ENCODE peak calls at places on chromosomes 12 and 14, in eight cellular contexts. One of them, this sample, is unnamed.
A peak's percentile ranks its signal among the peaks of the same experiment; 100 is the strongest.

GRCh38 chr12:64171715-64172114 is 50.4 kb downstream of the KICS2 start:
- DNase-seq in osteocyte: no peak
- DNase-seq in AG09309: no peak
- DNase-seq in upper lobe of left lung: no peak
- DNase-seq in CD8-positive, alpha-beta T cell: no peak
- DNase-seq in fibroblast of pulmonary artery: peak; percentile 35
- DNase-seq in Calu3: no peak
- DNase-seq in HFF-Myc: no peak
- DNase-seq in this sample: no peak

GRCh38 chr12:121295746-121296617 is 527 bp downstream of the CAMKK2 start:
- DNase-seq in osteocyte: no peak
- DNase-seq in AG09309: no peak
- DNase-seq in upper lobe of left lung: no peak
- DNase-seq in CD8-positive, alpha-beta T cell: no peak
- DNase-seq in fibroblast of pulmonary artery: no peak
- DNase-seq in Calu3: peak; percentile 43
- DNase-seq in HFF-Myc: no peak
- DNase-seq in this sample: no peak

GRCh38 chr12:93484315-93484981 is 17.1 kb downstream of the MRPL42 start:
- DNase-seq in osteocyte: no peak
- DNase-seq in AG09309: no peak
- DNase-seq in upper lobe of left lung: no peak
- DNase-seq in CD8-positive, alpha-beta T cell: no peak
- DNase-seq in fibroblast of pulmonary artery: peak; percentile 21
- DNase-seq in Calu3: no peak
- DNase-seq in HFF-Myc: no peak
- DNase-seq in this sample: no peak

GRCh38 chr12:106021516-106021915 is 117.2 kb downstream of the NUAK1 start:
- DNase-seq in osteocyte: no peak
- DNase-seq in AG09309: no peak
- DNase-seq in upper lobe of left lung: no peak
- DNase-seq in CD8-positive, alpha-beta T cell: no peak
- DNase-seq in fibroblast of pulmonary artery: peak; percentile 75
- DNase-seq in Calu3: no peak
- DNase-seq in HFF-Myc: no peak
- DNase-seq in this sample: no peak

GRCh38 chr14:100747021-100747586 is 20.4 kb downstream of the DLK1 start:
- DNase-seq in osteocyte: no peak
- DNase-seq in AG09309: peak; percentile 97
- DNase-seq in upper lobe of left lung: peak; percentile 77
- DNase-seq in CD8-positive, alpha-beta T cell: no peak
- DNase-seq in fibroblast of pulmonary artery: peak; percentile 88
- DNase-seq in Calu3: peak; percentile 18
- DNase-seq in HFF-Myc: peak; percentile 85
- DNase-seq in this sample: no peak

GRCh38 chr12:88600272-88600671 is 20.0 kb upstream of the KITLG start:
- DNase-seq in osteocyte: no peak
- DNase-seq in AG09309: peak; percentile 56
- DNase-seq in upper lobe of left lung: no peak
- DNase-seq in CD8-positive, alpha-beta T cell: no peak
- DNase-seq in fibroblast of pulmonary artery: peak; percentile 61
- DNase-seq in Calu3: no peak
- DNase-seq in HFF-Myc: peak; percentile 52
- DNase-seq in this sample: no peak

GRCh38 chr12:29943683-29944082 is 159.9 kb upstream of the TMTC1 start:
- DNase-seq in osteocyte: no peak
- DNase-seq in AG09309: no peak
- DNase-seq in upper lobe of left lung: no peak
- DNase-seq in CD8-positive, alpha-beta T cell: no peak
- DNase-seq in fibroblast of pulmonary artery: peak; percentile 10
- DNase-seq in Calu3: no peak
- DNase-seq in HFF-Myc: no peak
- DNase-seq in this sample: no peak

GRCh38 chr12:74043343-74043742 is 494.3 kb upstream of the ATXN7L3B start:
- DNase-seq in osteocyte: no peak
- DNase-seq in AG09309: no peak
- DNase-seq in upper lobe of left lung: no peak
- DNase-seq in CD8-positive, alpha-beta T cell: no peak
- DNase-seq in fibroblast of pulmonary artery: peak; percentile 37
- DNase-seq in Calu3: peak; percentile 54
- DNase-seq in HFF-Myc: no peak
- DNase-seq in this sample: no peak

GRCh38 chr12:91432079-91432478 is 249.5 kb upstream of the DCN start:
- DNase-seq in osteocyte: no peak
- DNase-seq in AG09309: no peak
- DNase-seq in upper lobe of left lung: no peak
- DNase-seq in CD8-positive, alpha-beta T cell: no peak
- DNase-seq in fibroblast of pulmonary artery: peak; percentile 51
- DNase-seq in Calu3: no peak
- DNase-seq in HFF-Myc: no peak
- DNase-seq in this sample: no peak

GRCh38 chr14:74977901-74978385 is 22.5 kb upstream of the PGF start:
- DNase-seq in osteocyte: no peak
- DNase-seq in AG09309: no peak
- DNase-seq in upper lobe of left lung: no peak
- DNase-seq in CD8-positive, alpha-beta T cell: no peak
- DNase-seq in fibroblast of pulmonary artery: no peak
- DNase-seq in Calu3: no peak
- DNase-seq in HFF-Myc: no peak
- DNase-seq in this sample: no peak

GRCh38 chr12:51218607-51219161 is 822 bp upstream of the POU6F1 start:
- DNase-seq in osteocyte: no peak
- DNase-seq in AG09309: no peak
- DNase-seq in upper lobe of left lung: peak; percentile 39
- DNase-seq in CD8-positive, alpha-beta T cell: no peak
- DNase-seq in fibroblast of pulmonary artery: no peak
- DNase-seq in Calu3: peak; percentile 19
- DNase-seq in HFF-Myc: no peak
- DNase-seq in this sample: no peak

GRCh38 chr12:50314629-50315312 is 31.5 kb upstream of the LIMA1 start:
- DNase-seq in osteocyte: peak; percentile 51
- DNase-seq in AG09309: no peak
- DNase-seq in upper lobe of left lung: no peak
- DNase-seq in CD8-positive, alpha-beta T cell: no peak
- DNase-seq in fibroblast of pulmonary artery: peak; percentile 84
- DNase-seq in Calu3: peak; percentile 7
- DNase-seq in HFF-Myc: peak; percentile 48
- DNase-seq in this sample: peak; percentile 51

GRCh38 chr14:34931206-34931605 is 51.6 kb upstream of the SRP54 start:
- DNase-seq in osteocyte: no peak
- DNase-seq in AG09309: no peak
- DNase-seq in upper lobe of left lung: no peak
- DNase-seq in CD8-positive, alpha-beta T cell: peak; percentile 9
- DNase-seq in fibroblast of pulmonary artery: peak; percentile 28
- DNase-seq in Calu3: peak; percentile 24
- DNase-seq in HFF-Myc: no peak
- DNase-seq in this sample: no peak

GRCh38 chr12:5390174-5390799 is 41.6 kb upstream of the NTF3 start:
- DNase-seq in osteocyte: no peak
- DNase-seq in AG09309: no peak
- DNase-seq in upper lobe of left lung: no peak
- DNase-seq in CD8-positive, alpha-beta T cell: no peak
- DNase-seq in fibroblast of pulmonary artery: no peak
- DNase-seq in Calu3: no peak
- DNase-seq in HFF-Myc: no peak
- DNase-seq in this sample: no peak

GRCh38 chr14:64501326-64502171 is 2.1 kb downstream of the ZBTB25 start:
- DNase-seq in osteocyte: no peak
- DNase-seq in AG09309: peak; percentile 91
- DNase-seq in upper lobe of left lung: peak; percentile 76
- DNase-seq in CD8-positive, alpha-beta T cell: no peak
- DNase-seq in fibroblast of pulmonary artery: peak; percentile 86
- DNase-seq in Calu3: peak; percentile 38
- DNase-seq in HFF-Myc: no peak
- DNase-seq in this sample: no peak

GRCh38 chr14:103625361-103626095 is 3.5 kb upstream of the KLC1 start:
- DNase-seq in osteocyte: no peak
- DNase-seq in AG09309: no peak
- DNase-seq in upper lobe of left lung: no peak
- DNase-seq in CD8-positive, alpha-beta T cell: peak; percentile 10
- DNase-seq in fibroblast of pulmonary artery: no peak
- DNase-seq in Calu3: no peak
- DNase-seq in HFF-Myc: no peak
- DNase-seq in this sample: no peak

GRCh38 chr12:104226672-104227071 is 11.1 kb downstream of the TXNRD1 start:
- DNase-seq in osteocyte: no peak
- DNase-seq in AG09309: peak; percentile 49
- DNase-seq in upper lobe of left lung: no peak
- DNase-seq in CD8-positive, alpha-beta T cell: no peak
- DNase-seq in fibroblast of pulmonary artery: peak; percentile 76
- DNase-seq in Calu3: no peak
- DNase-seq in HFF-Myc: no peak
- DNase-seq in this sample: no peak

DNA sequence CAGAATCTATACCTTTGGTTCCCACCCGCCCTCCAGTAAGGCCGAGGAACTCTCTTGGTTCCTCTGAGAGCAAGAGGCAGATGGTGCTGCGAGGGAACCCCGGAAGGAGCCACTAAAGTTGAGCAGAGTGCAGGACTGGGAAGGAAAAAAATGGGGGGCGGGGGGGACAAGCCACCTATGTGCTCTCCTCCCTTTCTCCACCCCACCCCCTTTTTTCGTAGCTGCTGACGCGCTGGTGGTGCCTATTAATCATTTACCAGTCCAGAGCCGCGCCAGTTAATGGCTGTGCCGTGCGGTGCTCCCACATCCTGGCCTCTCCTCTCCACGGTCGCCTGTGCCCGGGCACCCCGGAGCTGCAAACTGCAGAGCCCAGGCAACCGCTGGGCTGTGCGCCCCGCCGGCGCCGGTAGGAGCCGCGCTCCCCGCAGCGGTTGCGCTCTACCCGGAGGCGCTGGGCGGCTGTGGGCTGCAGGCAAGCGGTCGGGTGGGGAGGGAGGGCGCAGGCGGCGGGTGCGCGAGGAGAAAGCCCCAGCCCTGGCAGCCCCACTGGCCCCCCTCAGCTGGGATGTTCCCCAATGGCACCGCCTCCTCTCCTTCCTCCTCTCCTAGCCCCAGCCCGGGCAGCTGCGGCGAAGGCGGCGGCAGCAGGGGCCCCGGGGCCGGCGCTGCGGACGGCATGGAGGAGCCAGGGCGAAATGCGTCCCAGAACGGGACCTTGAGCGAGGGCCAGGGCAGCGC is 1.3 kb downstream of the SSTR1 start:
- DNase-seq in osteocyte: no peak
- DNase-seq in AG09309: peak; percentile 71
- DNase-seq in upper lobe of left lung: no peak
- DNase-seq in CD8-positive, alpha-beta T cell: no peak
- DNase-seq in fibroblast of pulmonary artery: peak; percentile 69
- DNase-seq in Calu3: peak; percentile 58
- DNase-seq in HFF-Myc: no peak
- DNase-seq in this sample: no peak
- TF ChIP-seq CTCF in osteocyte: no peak
- TF ChIP-seq CTCF in AG09309: peak; percentile 46
- TF ChIP-seq CTCF in upper lobe of left lung: no peak
- TF ChIP-seq CTCF in CD8-positive, alpha-beta T cell: no peak
- TF ChIP-seq CTCF in fibroblast of pulmonary artery: peak; percentile 26
- TF ChIP-seq CTCF in Calu3: no peak
- TF ChIP-seq CTCF in HFF-Myc: peak; percentile 53
- TF ChIP-seq CTCF in this sample: no peak

GRCh38 chr14:78162202-78162601 is 8.0 kb upstream of the NRXN3 start:
- DNase-seq in osteocyte: no peak
- DNase-seq in AG09309: no peak
- DNase-seq in upper lobe of left lung: no peak
- DNase-seq in CD8-positive, alpha-beta T cell: no peak
- DNase-seq in fibroblast of pulmonary artery: no peak
- DNase-seq in Calu3: no peak
- DNase-seq in HFF-Myc: no peak
- DNase-seq in this sample: no peak

GRCh38 chr14:78170203-78170602 is at the start of gene NRXN3:
- DNase-seq in osteocyte: no peak
- DNase-seq in AG09309: no peak
- DNase-seq in upper lobe of left lung: peak; percentile 26
- DNase-seq in CD8-positive, alpha-beta T cell: no peak
- DNase-seq in fibroblast of pulmonary artery: no peak
- DNase-seq in Calu3: peak; percentile 35
- DNase-seq in HFF-Myc: no peak
- DNase-seq in this sample: no peak

DNA sequence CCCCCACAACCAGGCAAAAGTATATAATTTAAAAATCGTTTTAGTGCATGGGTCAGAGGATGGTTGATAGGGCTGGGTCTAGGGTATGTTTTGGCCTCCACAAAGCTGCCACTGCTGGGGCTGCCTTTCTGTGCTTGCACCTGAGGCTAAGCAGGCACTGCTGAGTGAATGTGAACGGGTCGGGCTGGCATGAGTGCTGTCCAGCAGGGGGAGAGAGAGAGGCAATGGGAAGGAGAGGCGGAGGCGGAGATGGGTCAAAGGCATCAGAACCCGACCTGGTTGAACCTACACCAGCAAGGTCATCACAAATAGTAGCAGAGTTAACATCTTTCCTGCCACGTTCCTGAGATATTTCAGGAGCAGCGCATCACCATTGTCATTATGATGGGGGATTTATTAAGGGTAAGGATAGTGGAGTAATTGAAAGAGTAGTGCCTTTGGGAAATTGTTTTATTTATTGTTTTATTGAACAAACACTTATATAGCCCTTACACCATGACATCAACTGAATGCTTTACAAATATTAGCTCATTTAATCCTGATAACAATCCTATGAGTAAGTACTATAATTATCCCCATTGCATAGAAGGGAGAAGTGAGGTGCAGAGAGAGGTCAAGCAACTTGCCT is 5.8 kb upstream of the NRXN3 start:
- DNase-seq in osteocyte: no peak
- DNase-seq in AG09309: no peak
- DNase-seq in upper lobe of left lung: peak; percentile 30
- DNase-seq in CD8-positive, alpha-beta T cell: no peak
- DNase-seq in fibroblast of pulmonary artery: no peak
- DNase-seq in Calu3: peak; percentile 64
- DNase-seq in HFF-Myc: no peak
- DNase-seq in this sample: peak; percentile 31
- TF ChIP-seq CTCF in osteocyte: peak; percentile 17
- TF ChIP-seq CTCF in AG09309: no peak
- TF ChIP-seq CTCF in upper lobe of left lung: peak; percentile 41
- TF ChIP-seq CTCF in CD8-positive, alpha-beta T cell: no peak
- TF ChIP-seq CTCF in fibroblast of pulmonary artery: no peak
- TF ChIP-seq CTCF in Calu3: peak; percentile 48
- TF ChIP-seq CTCF in HFF-Myc: peak; percentile 24
- TF ChIP-seq CTCF in this sample: peak; percentile 58

GRCh38 chr14:39581474-39581873 is 149.2 kb upstream of the FBXO33 start:
- DNase-seq in osteocyte: no peak
- DNase-seq in AG09309: no peak
- DNase-seq in upper lobe of left lung: no peak
- DNase-seq in CD8-positive, alpha-beta T cell: no peak
- DNase-seq in fibroblast of pulmonary artery: peak; percentile 9
- DNase-seq in Calu3: no peak
- DNase-seq in HFF-Myc: no peak
- DNase-seq in this sample: no peak
- TF ChIP-seq CTCF in osteocyte: no peak
- TF ChIP-seq CTCF in AG09309: no peak
- TF ChIP-seq CTCF in upper lobe of left lung: no peak
- TF ChIP-seq CTCF in CD8-positive, alpha-beta T cell: peak; percentile 41
- TF ChIP-seq CTCF in fibroblast of pulmonary artery: peak; percentile 7
- TF ChIP-seq CTCF in Calu3: no peak
- TF ChIP-seq CTCF in HFF-Myc: no peak
- TF ChIP-seq CTCF in this sample: peak; percentile 13

DNA sequence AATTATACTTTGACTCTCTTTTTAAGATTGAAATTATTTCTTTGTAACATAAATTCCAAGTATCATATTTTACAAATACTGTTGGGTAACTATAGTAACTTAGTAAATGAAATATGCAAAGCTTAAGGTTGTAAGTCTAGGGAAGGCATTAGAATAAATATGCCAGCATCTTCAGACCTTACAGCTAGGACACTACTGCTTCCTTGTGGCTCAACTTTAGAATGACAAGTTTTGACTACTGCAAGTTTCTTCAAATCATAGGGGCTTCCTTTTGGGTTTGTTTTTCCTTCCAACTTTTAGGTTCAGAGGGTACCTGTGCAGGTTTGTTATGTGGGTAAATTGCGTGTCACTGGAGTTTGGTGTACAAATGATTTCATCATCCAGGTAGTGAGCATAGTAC is 17.7 kb upstream of the ANP32D start:
- DNase-seq in osteocyte: no peak
- DNase-seq in AG09309: peak; percentile 14
- DNase-seq in upper lobe of left lung: no peak
- DNase-seq in CD8-positive, alpha-beta T cell: no peak
- DNase-seq in fibroblast of pulmonary artery: peak; percentile 70
- DNase-seq in Calu3: no peak
- DNase-seq in HFF-Myc: no peak
- DNase-seq in this sample: no peak
- TF ChIP-seq CTCF in osteocyte: peak; percentile 19
- TF ChIP-seq CTCF in AG09309: peak; percentile 46
- TF ChIP-seq CTCF in upper lobe of left lung: no peak
- TF ChIP-seq CTCF in CD8-positive, alpha-beta T cell: no peak
- TF ChIP-seq CTCF in fibroblast of pulmonary artery: peak; percentile 63
- TF ChIP-seq CTCF in Calu3: no peak
- TF ChIP-seq CTCF in HFF-Myc: peak; percentile 25
- TF ChIP-seq CTCF in this sample: peak; percentile 22

This sample was measured in D721Med.